ENCODE peak calls at places on chromosomes 3 and 15, in four cellular contexts. One of them, this sample, is unnamed.

GRCh38 chr3:47664519-47664918 is 85.9 kb upstream of the CSPG5 start:
- DNase-seq in left lung: no peak
- DNase-seq in uterus: no peak
- DNase-seq in colonic mucosa: no peak
- DNase-seq in this sample: no peak

GRCh38 chr15:57427367-57427821 is 51.1 kb downstream of the CGNL1 start:
- DNase-seq in left lung: no peak
- DNase-seq in colonic mucosa: peak; percentile 75
- DNase-seq in uterus: no peak
- DNase-seq in this sample: no peak

GRCh38 chr3:41317718-41318117 is 118.4 kb downstream of the CTNNB1 start:
- DNase-seq in left lung: no peak
- DNase-seq in colonic mucosa: no peak
- DNase-seq in uterus: no peak
- DNase-seq in this sample: no peak

GRCh38 chr3:127589600-127590281 is 792 bp downstream of the TPRA1 start:
- DNase-seq in uterus: no peak
- DNase-seq in left lung: peak; percentile 50
- DNase-seq in colonic mucosa: peak; percentile 34
- DNase-seq in this sample: no peak

GRCh38 chr3:123880998-123881561 is 3.1 kb downstream of the MYLK start:
- DNase-seq in left lung: no peak
- DNase-seq in colonic mucosa: peak; percentile 24
- DNase-seq in uterus: no peak
- DNase-seq in this sample: no peak

GRCh38 chr3:13543251-13543650 is 5.7 kb upstream of the FBLN2 start:
- DNase-seq in left lung: peak; percentile 57
- DNase-seq in colonic mucosa: peak; percentile 40
- DNase-seq in uterus: peak; percentile 85
- DNase-seq in this sample: peak; percentile 89

GRCh38 chr15:78244101-78244500 is 9.7 kb upstream of the ACSBG1 start:
- DNase-seq in uterus: no peak
- DNase-seq in colonic mucosa: peak; percentile 61
- DNase-seq in left lung: no peak
- DNase-seq in this sample: no peak

GRCh38 chr3:64438837-64439236 is 213.6 kb upstream of the PRICKLE2 start:
- DNase-seq in colonic mucosa: no peak
- DNase-seq in uterus: no peak
- DNase-seq in left lung: no peak
- DNase-seq in this sample: no peak

GRCh38 chr3:37072892-37073291 is 79.6 kb downstream of the MLH1 start:
- DNase-seq in colonic mucosa: peak; percentile 69
- DNase-seq in left lung: no peak
- DNase-seq in uterus: no peak
- DNase-seq in this sample: no peak

GRCh38 chr3:141646760-141647561 is 91.1 kb upstream of the RNF7 start:
- DNase-seq in uterus: no peak
- DNase-seq in colonic mucosa: peak; percentile 54
- DNase-seq in left lung: peak; percentile 53
- DNase-seq in this sample: peak; percentile 54

GRCh38 chr3:119091936-119092677 is 53.9 kb upstream of the TEX55 start:
- DNase-seq in left lung: no peak
- DNase-seq in colonic mucosa: no peak
- DNase-seq in uterus: no peak
- DNase-seq in this sample: no peak

GRCh38 chr15:40964006-40964405 is 10.7 kb downstream of the CHAC1 start:
- DNase-seq in left lung: no peak
- DNase-seq in uterus: no peak
- DNase-seq in colonic mucosa: no peak
- DNase-seq in this sample: no peak

GRCh38 chr15:88680241-88680910 is 41.6 kb downstream of the ISG20 start:
- DNase-seq in left lung: no peak
- DNase-seq in uterus: no peak
- DNase-seq in colonic mucosa: no peak
- DNase-seq in this sample: no peak

GRCh38 chr15:63156708-63157065 is 590 bp downstream of the RPS27L start:
- DNase-seq in left lung: no peak
- DNase-seq in uterus: peak; percentile 37
- DNase-seq in colonic mucosa: peak; percentile 50
- DNase-seq in this sample: peak; percentile 72

GRCh38 chr3:71304684-71305083 is 278.8 kb downstream of the FOXP1 start:
- DNase-seq in uterus: peak; percentile 24
- DNase-seq in left lung: no peak
- DNase-seq in colonic mucosa: no peak
- DNase-seq in this sample: peak; percentile 29

GRCh38 chr3:122233109-122233952 is 49.9 kb downstream of the CASR start:
- DNase-seq in uterus: no peak
- DNase-seq in left lung: peak; percentile 61
- DNase-seq in colonic mucosa: no peak
- DNase-seq in this sample: no peak

GRCh38 chr3:107241217-107241616 is 136.0 kb upstream of the CCDC54 start:
- DNase-seq in uterus: no peak
- DNase-seq in left lung: peak; percentile 59
- DNase-seq in colonic mucosa: peak; percentile 53
- DNase-seq in this sample: peak; percentile 37

GRCh38 chr3:193940526-193940925 is 195.4 kb upstream of the HES1 start:
- DNase-seq in uterus: no peak
- DNase-seq in left lung: no peak
- DNase-seq in colonic mucosa: no peak
- DNase-seq in this sample: no peak

GRCh38 chr3:29922990-29923746 is 642.3 kb downstream of the RBMS3 start:
- DNase-seq in left lung: no peak
- DNase-seq in colonic mucosa: no peak
- DNase-seq in uterus: no peak
- DNase-seq in this sample: no peak

GRCh38 chr3:354433-354832 is 157.9 kb downstream of the CHL1 start:
- DNase-seq in left lung: no peak
- DNase-seq in colonic mucosa: peak; percentile 31
- DNase-seq in uterus: peak; percentile 28
- DNase-seq in this sample: no peak

GRCh38 chr3:62607287-62608029 is 234.1 kb upstream of the FEZF2 start:
- DNase-seq in uterus: no peak
- DNase-seq in left lung: peak; percentile 86
- DNase-seq in colonic mucosa: no peak
- DNase-seq in this sample: no peak

GRCh38 chr15:32831458-32831857 is 113.7 kb downstream of the GREM1 start:
- DNase-seq in uterus: no peak
- DNase-seq in left lung: no peak
- DNase-seq in colonic mucosa: no peak
- DNase-seq in this sample: no peak

GRCh38 chr3:58833501-58833900 is 166.9 kb upstream of the FAM3D start:
- DNase-seq in colonic mucosa: no peak
- DNase-seq in left lung: no peak
- DNase-seq in uterus: no peak
- DNase-seq in this sample: no peak
- TF ChIP-seq CTCF in colonic mucosa: no peak
- TF ChIP-seq CTCF in left lung: no peak
- TF ChIP-seq CTCF in uterus: no peak
- TF ChIP-seq CTCF in this sample: no peak

GRCh38 chr3:16484216-16484615 is 29.3 kb downstream of the RFTN1 start:
- DNase-seq in left lung: no peak
- DNase-seq in colonic mucosa: no peak
- DNase-seq in uterus: peak; percentile 77
- DNase-seq in this sample: no peak

GRCh38 chr3:16480861-16481569 is 32.5 kb downstream of the RFTN1 start:
- DNase-seq in left lung: no peak
- DNase-seq in uterus: no peak
- DNase-seq in colonic mucosa: no peak
- DNase-seq in this sample: no peak

GRCh38 chr3:16482194-16482769 is 31.2 kb downstream of the RFTN1 start:
- DNase-seq in uterus: no peak
- DNase-seq in colonic mucosa: no peak
- DNase-seq in left lung: no peak
- DNase-seq in this sample: no peak

GRCh38 chr3:16481570-16481897 is 32.0 kb downstream of the RFTN1 start:
- DNase-seq in uterus: no peak
- DNase-seq in colonic mucosa: no peak
- DNase-seq in left lung: no peak
- DNase-seq in this sample: no peak

GRCh38 chr3:16482770-16483531 is 30.5 kb downstream of the RFTN1 start:
- DNase-seq in uterus: no peak
- DNase-seq in left lung: peak; percentile 64
- DNase-seq in colonic mucosa: peak; percentile 24
- DNase-seq in this sample: no peak
- H3K4me1 ChIP-seq in uterus: peaks cover 10% of the 10 kb centered on the region
- H3K4me1 ChIP-seq in left lung: peaks cover 33% of the 10 kb centered on the region
- H3K4me1 ChIP-seq in colonic mucosa: peaks cover 7% of the 10 kb centered on the region
- H3K4me1 ChIP-seq in this sample: peaks cover 10% of the 10 kb centered on the region

GRCh38 chr15:91968610-91969009 is 115.1 kb downstream of the SLCO3A1 start:
- DNase-seq in left lung: no peak
- DNase-seq in uterus: no peak
- DNase-seq in colonic mucosa: no peak
- DNase-seq in this sample: no peak
- TF ChIP-seq CTCF in left lung: no peak
- TF ChIP-seq CTCF in uterus: no peak
- TF ChIP-seq CTCF in colonic mucosa: no peak
- TF ChIP-seq CTCF in this sample: no peak

GRCh38 chr3:150236683-150237082 is 171.4 kb upstream of the TSC22D2 start:
- DNase-seq in uterus: no peak
- DNase-seq in colonic mucosa: no peak
- DNase-seq in left lung: no peak
- DNase-seq in this sample: no peak
- H3K4me1 ChIP-seq in uterus: no peaks in the 10 kb centered on the region
- H3K4me1 ChIP-seq in colonic mucosa: no peaks in the 10 kb centered on the region
- H3K4me1 ChIP-seq in left lung: no peaks in the 10 kb centered on the region
- H3K4me1 ChIP-seq in this sample: peaks cover 42% of the 10 kb centered on the region

GRCh38 chr3:131526801-131527347 is 24.1 kb upstream of the MRPL3 start:
- DNase-seq in uterus: no peak
- DNase-seq in colonic mucosa: peak; percentile 20
- DNase-seq in left lung: peak; percentile 58
- DNase-seq in this sample: no peak
- TF ChIP-seq CTCF in uterus: no peak
- TF ChIP-seq CTCF in colonic mucosa: no peak
- TF ChIP-seq CTCF in left lung: no peak
- TF ChIP-seq CTCF in this sample: no peak

DNA sequence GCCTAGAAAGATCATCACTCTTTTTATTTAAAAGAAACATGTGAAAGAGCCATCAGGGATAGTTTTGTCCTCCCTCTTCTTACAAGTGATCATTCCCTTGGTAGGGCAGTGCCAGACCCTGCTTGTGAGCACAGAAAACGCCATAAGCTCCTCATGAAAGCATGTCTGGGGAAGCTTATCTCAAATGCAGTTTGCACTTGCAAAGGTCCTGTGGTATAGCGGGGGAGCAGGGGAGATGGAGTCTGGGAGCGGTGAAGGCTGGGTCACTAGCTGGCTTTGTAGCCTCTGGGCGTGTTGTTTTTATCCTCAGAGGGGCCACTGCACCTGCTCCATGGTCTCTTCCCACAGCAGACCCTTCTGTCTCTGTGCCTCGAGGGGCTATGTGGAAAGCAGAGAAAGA is 141.9 kb downstream of the IGF1R start:
- DNase-seq in left lung: no peak
- DNase-seq in colonic mucosa: no peak
- DNase-seq in uterus: no peak
- DNase-seq in this sample: no peak
- H3K4me1 ChIP-seq in left lung: no peaks in the 10 kb centered on the region
- H3K4me1 ChIP-seq in colonic mucosa: peaks cover 8% of the 10 kb centered on the region
- H3K4me1 ChIP-seq in uterus: peaks cover 9% of the 10 kb centered on the region
- H3K4me1 ChIP-seq in this sample: peaks cover 33% of the 10 kb centered on the region

DNA sequence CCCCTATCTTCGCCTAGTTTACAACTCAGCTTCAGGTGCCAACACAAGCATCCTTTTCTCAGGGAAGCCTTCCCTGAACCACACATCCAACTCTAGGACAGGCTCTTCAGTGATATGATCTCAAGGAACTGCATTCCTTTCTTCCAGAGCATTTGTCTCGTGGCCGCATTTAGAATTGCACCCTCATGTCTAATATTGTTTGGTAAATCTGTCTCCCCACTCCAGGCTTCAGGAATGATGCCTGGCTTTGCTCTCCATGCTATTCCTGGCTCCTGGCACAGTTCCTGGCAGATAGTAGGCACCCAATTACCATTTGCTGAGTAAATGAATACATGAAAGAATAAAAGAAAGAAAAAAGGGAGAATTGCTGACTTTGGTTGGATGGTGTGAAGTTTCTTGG is 2.4 kb downstream of the CYP19A1 start:
- DNase-seq in left lung: no peak
- DNase-seq in colonic mucosa: no peak
- DNase-seq in uterus: no peak
- DNase-seq in this sample: peak; percentile 58
- TF ChIP-seq CTCF in left lung: no peak
- TF ChIP-seq CTCF in colonic mucosa: no peak
- TF ChIP-seq CTCF in uterus: no peak
- TF ChIP-seq CTCF in this sample: peak; percentile 24

This sample was measured in tibial artery.